ENCODE peak calls at places on chromosome 19, in ten cellular contexts. R, D, H, U, M, E, A, Z, N and Q are unnamed samples.

GRCh38 chr19:18541992-18542935 is 1.1 kb downstream of the FKBP8 start:
- DNase-seq in M (no peak), H (no peak), Z (no peak), A (no peak), R (no peak), U (no peak), N (peak), D (no peak), E (no peak), Q (no peak)

GRCh38 chr19:15294591-15294990 is 37.7 kb downstream of the BRD4 start:
- DNase-seq in U (no peak), E (no peak), A (no peak), N (no peak), R (no peak), Z (peak), M (no peak), D (no peak), H (peak), Q (no peak)

GRCh38 chr19:42092350-42092749 is 16.4 kb downstream of the ZNF574 start:
- DNase-seq in E (no peak), N (no peak), M (no peak), H (peak), Z (no peak), A (no peak), D (no peak), U (no peak), R (no peak), Q (no peak)

GRCh38 chr19:37966211-37967072 is 59.4 kb downstream of the SIPA1L3 start:
- DNase-seq in A (no peak), U (no peak), M (no peak), H (no peak), Z (no peak), N (no peak), D (no peak), R (no peak), E (no peak), Q (no peak)

GRCh38 chr19:17910776-17911360 is 21.9 kb upstream of the CCDC124 start:
- DNase-seq in Z (no peak), D (no peak), A (no peak), M (no peak), R (no peak), H (no peak), N (no peak), E (no peak), U (no peak), Q (no peak)

GRCh38 chr19:2217591-2217990 is 18.5 kb downstream of the PLEKHJ1 start:
- DNase-seq in R (no peak), D (no peak), N (no peak), Z (no peak), U (no peak), A (no peak), M (no peak), H (no peak), E (no peak), Q (no peak)

GRCh38 chr19:3057275-3057714 is 5.0 kb downstream of the TLE5 start:
- DNase-seq in M (no peak), U (peak), D (no peak), E (no peak), A (peak), H (peak), R (no peak), N (peak), Z (peak), Q (no peak)

GRCh38 chr19:50649433-50650391 is at the start of gene C19orf81:
- DNase-seq in M (no peak), N (peak), Z (no peak), E (no peak), A (no peak), H (no peak), U (no peak), R (no peak), D (no peak), Q (no peak)

GRCh38 chr19:36973021-36973843 is 57.1 kb downstream of the ZNF568 start:
- DNase-seq in Z (peak), D (peak), A (peak), M (peak), R (no peak), E (peak), N (no peak), U (peak), H (peak), Q (no peak)

GRCh38 chr19:53908106-53908932 is 759 bp upstream of the CACNG7 start:
- DNase-seq in E (no peak), H (peak), M (peak), U (peak), A (peak), N (peak), R (peak), Z (peak), D (no peak), Q (no peak)

GRCh38 chr19:39078436-39079200 is 5.5 kb upstream of the ACP7 start:
- DNase-seq in E (no peak), Z (peak), A (no peak), D (peak), R (no peak), U (peak), N (no peak), H (no peak), M (no peak), Q (peak)

GRCh38 chr19:41233748-41234240 is 14.8 kb downstream of the AXL start:
- DNase-seq in N (no peak), H (peak), A (no peak), U (no peak), M (no peak), Z (no peak), D (no peak), E (no peak), R (no peak), Q (no peak)

GRCh38 chr19:2494447-2495129 is 18.7 kb downstream of the GADD45B start:
- DNase-seq in H (peak), E (peak), A (peak), N (peak), R (no peak), Z (peak), U (peak), M (peak), D (peak), Q (no peak)

GRCh38 chr19:41018736-41019290 is 27.7 kb downstream of the CYP2B6 start:
- DNase-seq in E (no peak), U (no peak), D (no peak), H (no peak), A (no peak), N (no peak), Z (no peak), M (no peak), R (no peak), Q (no peak)

GRCh38 chr19:31574251-31574973 is 225.2 kb upstream of the TSHZ3 start:
- DNase-seq in R (no peak), H (no peak), U (no peak), E (no peak), M (no peak), N (no peak), Z (no peak), D (no peak), A (no peak), Q (no peak)

GRCh38 chr19:31271569-31271911 is 77.7 kb downstream of the TSHZ3 start:
- DNase-seq in M (no peak), E (no peak), D (no peak), A (no peak), N (no peak), R (no peak), U (no peak), H (no peak), Z (no peak), Q (no peak)

GRCh38 chr19:1385816-1386215 is 2.1 kb downstream of the NDUFS7 start:
- DNase-seq in N (no peak), A (no peak), H (no peak), E (no peak), U (no peak), R (no peak), M (no peak), Z (no peak), D (no peak), Q (no peak)

GRCh38 chr19:41025411-41025810 is 34.3 kb downstream of the CYP2B6 start:
- DNase-seq in D (no peak), N (no peak), H (no peak), R (no peak), A (no peak), U (no peak), M (no peak), E (no peak), Z (no peak), Q (no peak)

GRCh38 chr19:38515906-38516305 is 82.4 kb downstream of the RYR1 start:
- DNase-seq in E (no peak), R (no peak), N (no peak), A (no peak), H (no peak), D (no peak), U (no peak), M (no peak), Z (no peak), Q (no peak)